ENCODE peak calls at places on chromosome 9, in seven cellular contexts. L is astrocyte of the spinal cord, U is tibial nerve, E is RWPE1, K is cardiac muscle cell, V is HFFc6, A is fibroblast of pulmonary artery. G is an unnamed sample.
A peak's percentile ranks its signal among the peaks of the same experiment; 100 is the strongest.

GRCh38 chr9:34237836-34238235 is 59.0 kb downstream of the UBAP1 start:
- DNase-seq in K (no peak), L (no peak), E (no peak), A (no peak), U (no peak), V (no peak), G (no peak)

GRCh38 chr9:109652971-109653370 is 127.0 kb upstream of the PALM2AKAP2 start:
- DNase-seq in U (no peak), V (peak; percentile 27), L (peak; percentile 58), E (peak; percentile 83), K (peak; percentile 50), A (peak; percentile 45), G (no peak)

GRCh38 chr9:115373000-115373709 is 255.2 kb upstream of the TNC start:
- DNase-seq in K (no peak), L (peak; percentile 97), V (peak; percentile 93), A (peak; percentile 82), E (peak; percentile 99), U (no peak), G (no peak)

GRCh38 chr9:114282104-114282485 is 40.8 kb upstream of the ORM1 start:
- DNase-seq in K (no peak), E (no peak), A (no peak), L (no peak), V (no peak), U (no peak), G (no peak)

GRCh38 chr9:112554516-112554915 is 67.9 kb downstream of the KIAA1958 start:
- DNase-seq in E (no peak), U (no peak), A (no peak), L (peak; percentile 76), V (peak; percentile 63), K (no peak), G (no peak)

GRCh38 chr9:105690742-105691141 is 3.6 kb upstream of the TMEM38B start:
- DNase-seq in U (no peak), K (no peak), L (no peak), E (peak; percentile 57), V (no peak), A (peak; percentile 43), G (no peak)

GRCh38 chr9:135971106-135971766 is 10.1 kb upstream of the UBAC1 start:
- DNase-seq in L (no peak), K (no peak), V (peak; percentile 38), A (no peak), E (no peak), U (no peak), G (no peak)

GRCh38 chr9:81499021-81499454 is 190.3 kb downstream of the TLE1 start:
- DNase-seq in L (peak; percentile 79), V (peak; percentile 68), E (no peak), A (peak; percentile 78), U (peak; percentile 68), K (no peak), G (no peak)

GRCh38 chr9:75993434-75993833 is 103.0 kb downstream of the PCSK5 start:
- DNase-seq in E (peak; percentile 21), A (peak; percentile 75), U (no peak), V (no peak), K (no peak), L (peak; percentile 86), G (no peak)

GRCh38 chr9:87875839-87876545 is 6.7 kb upstream of the SPATA31E1 start:
- DNase-seq in U (peak; percentile 3), V (no peak), A (no peak), K (no peak), L (no peak), E (no peak), G (no peak)

GRCh38 chr9:114324492-114324891 is 1.6 kb downstream of the ORM1 start:
- DNase-seq in A (no peak), L (no peak), V (no peak), K (no peak), U (no peak), E (no peak), G (no peak)

GRCh38 chr9:77290373-77290772 is 113.0 kb downstream of the VPS13A start:
- DNase-seq in V (no peak), E (no peak), K (no peak), A (peak; percentile 20), U (no peak), L (no peak), G (no peak)

GRCh38 chr9:77293949-77294348 is 116.6 kb downstream of the VPS13A start:
- DNase-seq in U (no peak), A (no peak), V (no peak), K (no peak), L (no peak), E (no peak), G (no peak)

DNA sequence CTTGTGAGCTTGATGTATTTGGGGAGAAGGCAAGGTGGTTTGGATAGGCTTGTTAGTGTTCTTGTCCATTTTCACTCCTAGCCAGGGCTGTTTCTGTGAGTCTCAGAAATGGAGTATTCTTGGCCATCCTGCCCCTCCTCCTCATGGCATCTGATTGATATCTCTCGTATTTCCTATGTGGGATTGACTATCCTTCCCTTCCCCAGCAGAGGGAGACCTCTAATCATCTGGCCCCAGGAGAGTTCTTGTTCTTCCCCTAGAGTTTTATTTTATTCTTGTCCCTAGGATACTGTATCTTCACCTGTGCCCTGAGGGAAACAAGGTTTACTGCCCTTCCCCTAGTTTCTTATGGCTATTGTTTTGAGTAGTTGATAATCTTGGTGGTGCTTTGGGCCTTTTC is 114.4 kb downstream of the VPS13A start:
- DNase-seq in A (peak; percentile 50), K (no peak), L (no peak), V (peak; percentile 51), E (peak; percentile 48), U (no peak), G (no peak)
- TF ChIP-seq CTCF in A (peak; percentile 55), K (peak; percentile 47), L (peak; percentile 52), V (peak; percentile 79), E (peak; percentile 13), U (no peak), G (no peak)

GRCh38 chr9:97395745-97396144 is 16.2 kb upstream of the TDRD7 start:
- DNase-seq in U (no peak), V (no peak), E (no peak), L (no peak), K (no peak), A (no peak), G (no peak)

GRCh38 chr9:97396256-97396655 is 15.6 kb upstream of the TDRD7 start:
- DNase-seq in K (no peak), E (no peak), A (no peak), L (no peak), V (no peak), U (no peak), G (no peak)

GRCh38 chr9:97397220-97397619 is 14.7 kb upstream of the TDRD7 start:
- DNase-seq in A (no peak), K (no peak), V (peak; percentile 41), U (no peak), L (no peak), E (no peak), G (no peak)

GRCh38 chr9:97394881-97395280 is 17.0 kb upstream of the TDRD7 start:
- DNase-seq in V (no peak), A (no peak), L (no peak), E (no peak), K (no peak), U (no peak), G (no peak)

GRCh38 chr9:97398999-97399758 is 12.7 kb upstream of the TDRD7 start:
- DNase-seq in A (peak; percentile 78), L (peak; percentile 65), U (peak; percentile 28), E (peak; percentile 100), K (peak; percentile 83), V (peak; percentile 74), G (no peak)
- TF ChIP-seq CTCF in A (peak; percentile 95), L (peak; percentile 95), U (peak; percentile 60), E (peak; percentile 98), K (peak; percentile 98), V (peak; percentile 95), G (peak; percentile 11)

GRCh38 chr9:125822160-125822559 is 75.0 kb downstream of the PBX3 start:
- DNase-seq in E (no peak), K (no peak), L (no peak), V (no peak), A (no peak), U (no peak), G (no peak)

GRCh38 chr9:125825762-125826161 is 78.6 kb downstream of the PBX3 start:
- DNase-seq in L (no peak), U (no peak), K (no peak), E (no peak), V (no peak), A (no peak), G (no peak)

GRCh38 chr9:125822902-125823301 is 75.7 kb downstream of the PBX3 start:
- DNase-seq in K (no peak), V (no peak), L (no peak), E (no peak), U (no peak), A (no peak), G (no peak)

GRCh38 chr9:125820100-125820804 is 73.1 kb downstream of the PBX3 start:
- DNase-seq in E (no peak), U (no peak), L (no peak), V (no peak), K (peak; percentile 18), A (no peak), G (no peak)

DNA sequence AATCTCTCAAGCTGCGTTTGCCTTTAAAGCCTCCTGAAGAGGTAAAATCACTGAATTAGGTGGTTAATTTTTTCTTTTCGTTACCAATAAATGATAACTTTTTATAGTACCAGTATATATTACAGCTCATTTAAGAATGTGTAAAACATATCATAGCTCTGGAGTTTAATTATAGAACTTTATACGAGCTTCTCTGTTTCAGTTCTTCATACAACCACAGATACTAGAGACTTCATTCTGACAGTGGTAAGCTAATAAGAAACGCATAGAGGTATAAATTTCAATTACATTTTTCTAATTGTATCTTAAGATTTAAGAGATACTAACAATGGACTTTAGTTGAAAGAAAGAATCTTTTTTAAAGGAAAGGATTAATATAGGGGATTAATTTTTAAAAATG is 73.9 kb downstream of the PBX3 start:
- DNase-seq in A (no peak), U (no peak), L (no peak), K (no peak), E (no peak), V (no peak), G (no peak)
- TF ChIP-seq CTCF in A (no peak), U (no peak), L (no peak), K (no peak), E (no peak), V (no peak), G (no peak)

GRCh38 chr9:69933445-69933844 is 110.2 kb upstream of the MAMDC2 start:
- DNase-seq in V (no peak), E (no peak), A (no peak), K (no peak), L (no peak), U (no peak), G (no peak)

GRCh38 chr9:69925452-69925851 is 104.8 kb downstream of the CFAP95 start:
- DNase-seq in E (no peak), L (no peak), U (no peak), A (no peak), K (no peak), V (no peak), G (no peak)

GRCh38 chr9:69936427-69936826 is 107.2 kb upstream of the MAMDC2 start:
- DNase-seq in A (peak; percentile 53), E (peak; percentile 28), K (no peak), L (peak; percentile 70), V (peak; percentile 72), U (no peak), G (no peak)

GRCh38 chr9:69932901-69933300 is 110.7 kb upstream of the MAMDC2 start:
- DNase-seq in A (peak; percentile 42), E (no peak), K (no peak), L (no peak), U (no peak), V (peak; percentile 27), G (no peak)

DNA sequence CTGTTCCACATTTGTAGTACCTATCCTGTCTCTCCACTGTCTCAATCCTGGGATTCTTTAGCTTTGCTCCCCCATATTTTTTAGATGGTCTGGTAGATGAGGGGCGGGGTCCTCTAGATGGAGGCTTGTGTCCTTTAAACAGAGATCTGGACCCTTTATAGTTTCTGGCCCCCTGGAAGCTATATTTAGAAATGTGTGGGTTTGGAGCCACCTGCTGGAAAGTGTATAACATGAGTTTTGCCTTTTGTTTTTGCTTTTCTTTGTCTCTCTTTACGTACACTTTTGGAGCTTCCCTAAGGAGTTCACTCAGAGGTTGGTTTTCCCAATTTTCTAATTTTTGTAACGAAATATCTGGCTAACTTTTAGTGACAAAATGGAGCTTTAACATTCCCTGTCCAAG is 110.7 kb downstream of the CFAP95 start:
- DNase-seq in E (no peak), V (peak; percentile 10), U (no peak), A (peak; percentile 46), K (no peak), L (no peak), G (no peak)
- TF ChIP-seq CTCF in E (no peak), V (peak; percentile 79), U (no peak), A (peak; percentile 59), K (peak; percentile 36), L (peak; percentile 55), G (no peak)